ENCODE peak calls at places on chromosomes 13 and 19, in seven cellular contexts. G, E, V, A, Q, U and O are unnamed samples.

GRCh38 chr13:44879452-44880058 is 109.7 kb downstream of the NUFIP1 start:
- DNase-seq in G (no peak), Q (peak), E (peak), A (no peak), V (no peak), U (peak), O (peak)

GRCh38 chr19:15173746-15174404 is 26.9 kb downstream of the NOTCH3 start:
- DNase-seq in G (no peak), A (no peak), Q (no peak), E (no peak), U (peak), V (no peak), O (peak)

GRCh38 chr13:82681535-82681934 is 1200.7 kb downstream of the SLITRK1 start:
- DNase-seq in A (no peak), V (no peak), G (no peak), U (no peak), Q (no peak), E (no peak), O (no peak)

GRCh38 chr13:45975337-45975736 is 77.2 kb downstream of the ZC3H13 start:
- DNase-seq in G (no peak), Q (no peak), U (no peak), A (no peak), V (no peak), E (no peak), O (no peak)

GRCh38 chr19:31154021-31154420 is 195.2 kb downstream of the TSHZ3 start:
- DNase-seq in Q (no peak), V (no peak), E (peak), G (no peak), U (peak), A (no peak), O (peak)

GRCh38 chr13:99729745-99730144 is 228.5 kb downstream of the TM9SF2 start:
- DNase-seq in U (no peak), Q (no peak), E (no peak), V (no peak), A (no peak), G (no peak), O (no peak)

GRCh38 chr19:5297272-5297669 is 43.3 kb downstream of the PTPRS start:
- DNase-seq in G (no peak), U (no peak), Q (no peak), V (no peak), A (no peak), E (no peak), O (no peak)

GRCh38 chr19:14517840-14518505 is at the start of gene DNAJB1:
- DNase-seq in U (peak), E (peak), Q (peak), V (no peak), A (peak), G (peak), O (peak)

GRCh38 chr13:84959818-84960217 is 839.4 kb downstream of the SLITRK6 start:
- DNase-seq in E (no peak), G (no peak), Q (no peak), V (no peak), A (no peak), U (no peak), O (no peak)

GRCh38 chr19:54209058-54209747 is 8.5 kb downstream of the RPS9 start:
- DNase-seq in V (no peak), Q (no peak), U (peak), A (no peak), G (no peak), E (no peak), O (no peak)

DNA sequence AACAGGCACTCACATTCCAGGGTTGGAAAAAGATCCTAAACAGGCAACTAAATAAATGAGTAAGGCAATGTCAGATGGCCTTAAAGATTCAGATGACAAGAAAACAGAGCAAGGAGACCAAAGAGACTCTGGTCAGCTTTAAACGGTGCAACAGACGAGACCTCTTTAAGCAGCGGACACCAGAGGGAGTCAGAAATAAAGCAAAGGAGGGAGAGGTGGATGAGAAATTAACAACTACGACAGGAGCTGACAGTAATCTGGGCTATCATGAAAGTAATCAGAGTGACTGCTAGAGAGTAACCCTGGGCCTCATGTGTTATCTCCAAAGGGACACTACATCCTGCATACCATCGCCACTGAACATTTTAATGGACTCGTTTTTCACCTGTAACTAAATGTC is 1.1 kb downstream of the ZNF550 start:
- DNase-seq in G (no peak), V (no peak), A (no peak), U (peak), E (no peak), Q (no peak), O (peak)
- TF ChIP-seq CTCF in G (no peak), V (peak), A (no peak), U (peak), E (no peak), Q (no peak), O (no peak)

GRCh38 chr13:43023244-43023931 is at the start of gene DNAJC15:
- DNase-seq in G (peak), Q (peak), U (peak), A (peak), E (peak), V (peak), O (peak)
- TF ChIP-seq CTCF in G (peak), Q (no peak), U (no peak), A (peak), E (no peak), V (peak), O (no peak)

DNA sequence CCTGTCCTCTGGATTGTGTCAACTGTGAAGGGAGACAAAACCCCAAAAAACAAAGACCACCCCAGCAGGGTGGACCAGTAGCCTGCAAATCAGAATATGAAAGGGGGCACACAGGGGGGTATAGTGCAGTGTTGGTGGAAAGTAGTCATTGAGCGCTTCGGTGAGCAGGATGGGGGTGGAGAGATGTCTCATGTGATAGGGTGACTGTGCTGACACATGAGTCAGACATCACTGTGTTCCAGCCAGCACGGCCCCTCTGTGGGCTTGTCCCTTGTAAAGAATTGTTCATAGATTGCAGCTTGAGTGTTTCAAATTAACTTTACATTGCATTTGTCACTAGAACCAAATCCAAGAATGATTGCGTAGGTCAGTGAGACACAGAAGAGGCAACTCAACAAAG is 7.4 kb downstream of the ZNF440 start:
- DNase-seq in G (no peak), U (peak), V (no peak), A (no peak), E (peak), Q (no peak), O (peak)
- TF ChIP-seq CTCF in G (no peak), U (no peak), V (no peak), A (no peak), E (no peak), Q (no peak), O (no peak)

GRCh38 chr19:50893047-50893737 is 18.0 kb downstream of the KLK4 start:
- DNase-seq in U (no peak), E (no peak), G (no peak), Q (no peak), A (no peak), V (no peak), O (no peak)
- TF ChIP-seq CTCF in U (no peak), E (no peak), G (no peak), Q (no peak), A (no peak), V (peak), O (peak)

GRCh38 chr19:13314761-13315160 is 164.6 kb downstream of the IER2 start:
- DNase-seq in Q (no peak), V (no peak), G (no peak), U (no peak), A (no peak), E (no peak), O (no peak)

GRCh38 chr19:13315495-13315894 is 165.3 kb downstream of the IER2 start:
- DNase-seq in Q (no peak), G (no peak), E (no peak), V (no peak), A (no peak), U (no peak), O (no peak)

GRCh38 chr19:13318190-13318589 is 168.0 kb downstream of the IER2 start:
- DNase-seq in Q (no peak), E (no peak), V (no peak), G (no peak), U (no peak), A (no peak), O (no peak)
- TF ChIP-seq CTCF in Q (no peak), E (no peak), V (no peak), G (no peak), U (no peak), A (no peak), O (no peak)

DNA sequence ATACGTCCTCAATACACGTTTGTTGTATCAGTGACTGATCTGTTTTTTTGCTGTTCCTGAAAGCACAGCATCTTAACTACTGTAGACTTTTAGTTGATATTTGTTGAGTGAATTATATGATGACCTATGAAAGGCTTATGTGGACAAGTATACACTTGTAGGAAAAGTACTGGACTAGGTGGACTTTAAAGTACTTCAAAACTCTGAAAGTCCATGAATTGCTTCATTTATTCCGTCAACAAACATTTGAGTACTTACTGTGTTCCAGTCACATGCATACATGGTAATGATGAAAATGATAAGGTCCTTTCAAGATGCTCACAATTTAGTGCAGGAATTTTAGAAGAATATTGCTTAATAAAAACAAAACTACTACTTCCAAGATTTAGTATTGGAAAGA is 3.1 kb downstream of the WDFY2 start:
- DNase-seq in E (no peak), G (no peak), U (no peak), Q (no peak), V (no peak), A (no peak), O (no peak)
- TF ChIP-seq CTCF in E (no peak), G (no peak), U (no peak), Q (no peak), V (no peak), A (no peak), O (no peak)